ENCODE peak calls at places on chromosomes 11 and 22, in ten cellular contexts. I is GM20000, B is fibroblast of the conjunctiva, N is A172, Y is CD14-positive monocyte, P is A549, M is lung, U is EH, E is HS-27A, X is NCI-H510A treated with DMSO at 0.1 percent for 48 hours. F is an unnamed sample.
A peak's percentile ranks its signal among the peaks of the same experiment; 100 is the strongest.

GRCh38 chr11:19872526-19873135 is 160.0 kb downstream of the NAV2 start:
- DNase-seq in I (no peak), B (no peak), N (no peak), Y (no peak), P (no peak), M (no peak), U (no peak), E (no peak), X (peak; percentile 45), F (no peak)

GRCh38 chr11:72848846-72849466 is 34.7 kb downstream of the ATG16L2 start:
- DNase-seq in I (no peak), B (peak; percentile 34), N (peak; percentile 46), Y (no peak), P (peak; percentile 54), M (no peak), U (peak; percentile 41), E (no peak), X (peak; percentile 54), F (peak; percentile 34)

GRCh38 chr11:17762309-17762974 is 27.9 kb downstream of the KCNC1 start:
- DNase-seq in I (peak; percentile 49), B (no peak), N (no peak), Y (no peak), P (no peak), M (no peak), U (no peak), E (no peak), X (no peak), F (peak; percentile 57)

GRCh38 chr22:43128928-43129424 is 14.2 kb downstream of the MCAT start:
- DNase-seq in I (peak; percentile 56), B (no peak), N (peak; percentile 19), Y (no peak), P (no peak), M (no peak), U (no peak), E (no peak), X (peak; percentile 82), F (peak; percentile 69)

GRCh38 chr22:23101524-23101923 is 31.2 kb downstream of the GNAZ start:
- DNase-seq in I (no peak), B (no peak), N (no peak), Y (no peak), P (no peak), M (no peak), U (no peak), E (no peak), X (no peak), F (no peak)

GRCh38 chr11:67408437-67409200 is 4.7 kb downstream of the TBC1D10C start:
- DNase-seq in I (no peak), B (no peak), N (no peak), Y (no peak), P (no peak), M (no peak), U (no peak), E (no peak), X (no peak), F (no peak)

GRCh38 chr11:121366970-121367369 is 74.4 kb downstream of the SC5D start:
- DNase-seq in I (no peak), B (no peak), N (no peak), Y (no peak), P (no peak), M (no peak), U (no peak), E (no peak), X (no peak), F (no peak)

GRCh38 chr11:119367661-119368120 is 13.8 kb downstream of the USP2 start:
- DNase-seq in I (no peak), B (peak; percentile 75), N (no peak), Y (no peak), P (no peak), M (no peak), U (no peak), E (no peak), X (no peak), F (no peak)

GRCh38 chr11:128345316-128345715 is 242.0 kb downstream of the ETS1 start:
- DNase-seq in I (no peak), B (no peak), N (no peak), Y (no peak), P (no peak), M (no peak), U (no peak), E (no peak), X (no peak), F (no peak)

GRCh38 chr11:119885067-119885466 is 156.1 kb upstream of the NECTIN1 start:
- DNase-seq in I (no peak), B (no peak), N (no peak), Y (no peak), P (no peak), M (no peak), U (no peak), E (no peak), X (peak; percentile 89), F (no peak)

GRCh38 chr11:59115556-59115955 is 8.5 kb downstream of the FAM111B start:
- DNase-seq in I (no peak), B (no peak), N (no peak), Y (no peak), P (no peak), M (no peak), U (no peak), E (no peak), X (no peak), F (no peak)

GRCh38 chr22:37281646-37282384 is 493 bp upstream of the CYTH4 start:
- DNase-seq in I (peak; percentile 9), B (no peak), N (no peak), Y (no peak), P (no peak), M (no peak), U (no peak), E (no peak), X (no peak), F (no peak)

GRCh38 chr11:130915556-130916237 is 582 bp downstream of the SNX19 start:
- DNase-seq in I (no peak), B (no peak), N (no peak), Y (no peak), P (no peak), M (no peak), U (no peak), E (no peak), X (no peak), F (no peak)

GRCh38 chr11:10551845-10552352 is 10.9 kb upstream of the RNF141 start:
- DNase-seq in I (no peak), B (no peak), N (no peak), Y (no peak), P (no peak), M (no peak), U (no peak), E (no peak), X (no peak), F (no peak)

GRCh38 chr22:49826603-49827306 is 918 bp downstream of the BRD1 start:
- DNase-seq in I (peak; percentile 54), B (no peak), N (no peak), Y (peak; percentile 50), P (no peak), M (no peak), U (peak; percentile 49), E (no peak), X (no peak), F (no peak)

GRCh38 chr11:36431429-36432092 is 78.5 kb downstream of the TRAF6 start:
- DNase-seq in I (no peak), B (peak; percentile 80), N (peak; percentile 98), Y (peak; percentile 57), P (peak; percentile 95), M (peak; percentile 60), U (peak; percentile 96), E (peak; percentile 74), X (no peak), F (no peak)

GRCh38 chr11:3108183-3108721 is 51.0 kb upstream of the CARS1 start:
- DNase-seq in I (no peak), B (no peak), N (no peak), Y (no peak), P (no peak), M (no peak), U (no peak), E (no peak), X (no peak), F (no peak)

GRCh38 chr11:35523351-35523768 is 2.1 kb downstream of the PAMR1 start:
- DNase-seq in I (no peak), B (no peak), N (peak; percentile 31), Y (no peak), P (no peak), M (no peak), U (peak; percentile 93), E (no peak), X (no peak), F (no peak)

GRCh38 chr11:113773092-113773415 is 438 bp downstream of the ZW10 start:
- DNase-seq in I (no peak), B (no peak), N (peak; percentile 2), Y (no peak), P (peak; percentile 5), M (no peak), U (peak; percentile 46), E (no peak), X (peak; percentile 60), F (no peak)

GRCh38 chr11:18196532-18196931 is 23.9 kb downstream of the MRGPRX4 start:
- DNase-seq in I (no peak), B (no peak), N (no peak), Y (no peak), P (no peak), M (no peak), U (no peak), E (no peak), X (no peak), F (no peak)

GRCh38 chr11:83222499-83222898 is 29.0 kb downstream of the ANKRD42 start:
- DNase-seq in I (no peak), B (no peak), N (no peak), Y (no peak), P (no peak), M (no peak), U (peak; percentile 9), E (no peak), X (no peak), F (no peak)

GRCh38 chr11:95925011-95925410 is 1.1 kb upstream of the MTMR2 start:
- DNase-seq in I (no peak), B (no peak), N (peak; percentile 31), Y (no peak), P (peak; percentile 18), M (no peak), U (peak; percentile 37), E (peak; percentile 38), X (no peak), F (no peak)

GRCh38 chr22:32672542-32672941 is 129.0 kb upstream of the TIMP3 start:
- DNase-seq in I (no peak), B (no peak), N (no peak), Y (no peak), P (no peak), M (no peak), U (no peak), E (no peak), X (no peak), F (no peak)

GRCh38 chr11:125207866-125208425 is 43.4 kb downstream of the PKNOX2 start:
- DNase-seq in I (no peak), B (peak; percentile 18), N (no peak), Y (no peak), P (no peak), M (no peak), U (no peak), E (no peak), X (no peak), F (no peak)

GRCh38 chr11:103295704-103296103 is 186.5 kb downstream of the DYNC2H1 start:
- DNase-seq in I (no peak), B (no peak), N (no peak), Y (no peak), P (no peak), M (no peak), U (no peak), E (no peak), X (no peak), F (no peak)

GRCh38 chr11:72441647-72442267 is 7.4 kb upstream of the CLPB start:
- DNase-seq in I (no peak), B (no peak), N (no peak), Y (no peak), P (no peak), M (no peak), U (peak; percentile 44), E (no peak), X (no peak), F (no peak)

GRCh38 chr11:66080055-66080817 is 10.2 kb downstream of the PACS1 start:
- DNase-seq in I (no peak), B (peak; percentile 53), N (peak; percentile 80), Y (peak; percentile 72), P (peak; percentile 49), M (peak; percentile 41), U (peak; percentile 90), E (no peak), X (no peak), F (no peak)

GRCh38 chr11:93081694-93082093 is 112.2 kb downstream of the MTNR1B start:
- DNase-seq in I (no peak), B (no peak), N (no peak), Y (no peak), P (no peak), M (no peak), U (no peak), E (no peak), X (no peak), F (no peak)